ENCODE peak calls at places on chromosomes 1 and 21, in seven cellular contexts. Q is ovary; O is CD8-positive, alpha-beta T cell; I is colonic mucosa; T is psoas muscle; E is spleen; A is adrenal gland. M is an unnamed sample.

GRCh38 chr1:197521118-197521739 is 253.2 kb downstream of the CRB1 start:
- DNase-seq in T (no peak), A (no peak), O (peak; percentile 19), E (no peak), I (peak; percentile 21), Q (no peak), M (peak; percentile 34)

GRCh38 chr1:192974701-192975100 is 84.5 kb downstream of the UCHL5 start:
- DNase-seq in Q (no peak), E (no peak), I (no peak), A (no peak), T (no peak), O (no peak), M (no peak)

GRCh38 chr1:114737314-114737713 is 20.5 kb downstream of the CSDE1 start:
- DNase-seq in I (peak; percentile 68), O (no peak), Q (no peak), E (no peak), T (no peak), A (no peak), M (no peak)

GRCh38 chr1:175678471-175678870 is 64.9 kb downstream of the TNR start:
- DNase-seq in Q (no peak), I (no peak), A (no peak), T (no peak), O (no peak), E (no peak), M (no peak)

GRCh38 chr1:42431514-42431913 is 24.3 kb downstream of the ZMYND12 start:
- DNase-seq in I (peak; percentile 62), O (no peak), A (no peak), E (no peak), T (no peak), Q (no peak), M (no peak)

GRCh38 chr1:3772715-3773571 is at the start of gene SMIM1:
- DNase-seq in T (no peak), Q (peak; percentile 39), E (peak; percentile 83), A (no peak), O (no peak), I (no peak), M (peak; percentile 33)

GRCh38 chr1:153985984-153986761 is at the start of gene RAB13:
- DNase-seq in E (peak; percentile 88), I (peak; percentile 93), Q (peak; percentile 87), T (peak; percentile 88), A (peak; percentile 89), O (no peak), M (no peak)

GRCh38 chr1:96513136-96513535 is 208.4 kb upstream of the PTBP2 start:
- DNase-seq in T (no peak), A (no peak), O (no peak), E (no peak), I (no peak), Q (no peak), M (no peak)

GRCh38 chr1:22972760-22973159 is at the start of gene LACTBL1:
- DNase-seq in I (no peak), Q (no peak), T (no peak), A (no peak), O (no peak), E (peak; percentile 33), M (no peak)

GRCh38 chr1:41919764-41920397 is 1.2 kb upstream of the HIVEP3 start:
- DNase-seq in Q (no peak), I (no peak), E (peak; percentile 90), O (peak; percentile 74), T (peak; percentile 63), A (peak; percentile 35), M (peak; percentile 79)

GRCh38 chr1:221284028-221284427 is 404.8 kb downstream of the HLX start:
- DNase-seq in I (no peak), E (no peak), A (no peak), O (no peak), T (no peak), Q (no peak), M (peak; percentile 8)

GRCh38 chr21:42465008-42465878 is 30.8 kb downstream of the RSPH1 start:
- DNase-seq in Q (no peak), E (no peak), A (no peak), O (no peak), I (peak; percentile 64), T (no peak), M (no peak)

GRCh38 chr1:4633346-4633745 is 21.1 kb upstream of the AJAP1 start:
- DNase-seq in Q (no peak), O (no peak), E (peak; percentile 56), A (no peak), T (no peak), I (no peak), M (no peak)

GRCh38 chr1:246703581-246703980 is 20.6 kb upstream of the SCCPDH start:
- DNase-seq in T (no peak), E (no peak), O (no peak), Q (no peak), A (peak; percentile 40), I (peak; percentile 73), M (no peak)

GRCh38 chr1:205927676-205928075 is 15.6 kb downstream of the SLC26A9 start:
- DNase-seq in T (no peak), E (peak; percentile 65), A (no peak), I (no peak), Q (no peak), O (no peak), M (no peak)

GRCh38 chr1:960371-961131 is at the start of gene KLHL17:
- DNase-seq in I (peak; percentile 91), E (peak; percentile 95), A (peak; percentile 64), O (peak; percentile 76), T (peak; percentile 86), Q (peak; percentile 57), M (peak; percentile 72)

GRCh38 chr1:19463204-19463803 is 22.0 kb downstream of the CAPZB start:
- DNase-seq in O (peak; percentile 69), E (peak; percentile 89), T (no peak), A (no peak), Q (no peak), I (no peak), M (peak; percentile 84)

GRCh38 chr1:11955221-11955620 is 20.7 kb downstream of the PLOD1 start:
- DNase-seq in Q (no peak), A (no peak), T (no peak), I (no peak), E (no peak), O (no peak), M (no peak)

GRCh38 chr1:87252406-87252805 is 76.3 kb upstream of the LMO4 start:
- DNase-seq in A (no peak), E (no peak), Q (no peak), I (no peak), O (no peak), T (no peak), M (no peak)

GRCh38 chr1:225427249-225428065 is at the start of gene LBR:
- DNase-seq in O (peak; percentile 40), T (peak; percentile 52), I (peak; percentile 43), E (peak; percentile 93), A (no peak), Q (no peak), M (no peak)

GRCh38 chr1:152997911-152998310 is 3.6 kb upstream of the SPRR3 start:
- DNase-seq in E (no peak), I (no peak), O (no peak), A (no peak), Q (no peak), T (no peak), M (no peak)

GRCh38 chr1:33301273-33301984 is 19.5 kb downstream of the A3GALT2 start:
- DNase-seq in E (peak; percentile 41), Q (no peak), I (no peak), T (no peak), A (peak; percentile 40), O (no peak), M (no peak)

GRCh38 chr1:224884428-224884827 is 45.0 kb upstream of the DNAH14 start:
- DNase-seq in E (no peak), I (peak; percentile 67), O (no peak), A (no peak), T (no peak), Q (no peak), M (no peak)

GRCh38 chr1:169809370-169810095 is 14.8 kb upstream of the METTL18 start:
- DNase-seq in O (peak; percentile 34), A (peak; percentile 17), T (no peak), I (no peak), Q (no peak), E (no peak), M (no peak)

GRCh38 chr1:205670611-205671430 is 9.5 kb downstream of the SLC45A3 start:
- DNase-seq in E (no peak), T (no peak), I (no peak), A (no peak), O (no peak), Q (no peak), M (no peak)

GRCh38 chr1:108704501-108704900 is 8.2 kb upstream of the FNDC7 start:
- DNase-seq in A (no peak), E (no peak), O (no peak), Q (no peak), I (no peak), T (no peak), M (no peak)

GRCh38 chr1:118661769-118662320 is 326.3 kb downstream of the TBX15 start:
- DNase-seq in Q (no peak), E (no peak), A (no peak), O (no peak), I (no peak), T (no peak), M (no peak)

GRCh38 chr1:67556297-67556900 is 126.2 kb upstream of the SERBP1 start:
- DNase-seq in E (no peak), T (no peak), O (no peak), A (no peak), Q (no peak), I (no peak), M (no peak)
- H3K27ac ChIP-seq in E (no peak overlapping the region), T (no peak overlapping the region), O (no peak overlapping the region), A (no peak overlapping the region), Q (no peak overlapping the region), I (no peak overlapping the region), M (no peak overlapping the region)

GRCh38 chr1:111737216-111738132 is 1.7 kb downstream of the INKA2 start:
- DNase-seq in A (no peak), I (no peak), T (no peak), E (no peak), O (no peak), Q (no peak), M (no peak)
- H3K27me3 ChIP-seq in A (no peaks in the 10 kb centered on the region), I (no peaks in the 10 kb centered on the region), T (peaks cover 2% of the 10 kb centered on the region), E (peaks cover 14% of the 10 kb centered on the region), O (peaks cover 3% of the 10 kb centered on the region), Q (no peaks in the 10 kb centered on the region), M (peaks cover 17% of the 10 kb centered on the region)

DNA sequence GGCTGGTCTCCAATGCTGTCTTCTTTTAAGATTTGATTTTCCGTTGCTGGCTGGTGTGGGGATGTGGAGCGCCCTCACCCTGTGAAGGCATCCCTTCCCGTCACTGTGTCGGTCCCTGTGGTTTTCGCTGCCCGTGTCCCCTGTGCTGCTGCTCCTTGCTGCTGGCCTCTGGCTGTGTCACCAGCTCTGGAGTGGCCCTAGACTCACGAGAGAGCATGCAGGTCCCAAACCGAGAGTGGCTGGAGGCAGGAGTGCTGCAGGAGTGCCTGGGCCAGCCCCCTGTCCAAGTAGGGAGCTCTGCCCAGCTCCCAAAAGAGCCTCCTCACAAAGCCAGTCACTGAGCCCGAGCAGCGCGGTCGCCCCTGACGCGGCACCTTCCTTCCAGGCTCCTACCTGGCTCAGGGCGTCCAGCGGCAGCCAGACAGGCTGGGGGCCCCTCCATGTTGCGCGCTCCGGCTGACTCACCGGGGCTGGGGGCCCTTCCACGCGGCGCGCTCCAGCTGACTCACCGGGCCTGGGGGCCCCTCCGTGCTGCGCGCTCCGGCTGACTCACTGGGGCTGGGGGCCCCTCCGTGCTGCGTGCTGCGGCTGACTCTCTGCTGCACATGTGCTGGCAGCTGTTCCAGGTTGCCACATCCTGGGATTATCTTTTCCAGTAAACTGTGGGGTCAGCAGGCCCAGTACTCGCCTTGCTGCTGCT is 106.7 kb upstream of the COL6A1 start:
- DNase-seq in Q (peak; percentile 35), E (peak; percentile 56), O (no peak), I (peak; percentile 50), T (peak; percentile 77), A (peak; percentile 29), M (no peak)
- H3K4me3 ChIP-seq in Q (no peak overlapping the region), E (no peak overlapping the region), O (no peak overlapping the region), I (no peak overlapping the region), T (no peak overlapping the region), A (no peak overlapping the region), M (no peak overlapping the region)

GRCh38 chr1:94036721-94037120 is 84.2 kb downstream of the ABCA4 start:
- DNase-seq in E (no peak), A (no peak), I (no peak), T (no peak), O (no peak), Q (no peak), M (no peak)
- H3K27ac ChIP-seq in E (no peak overlapping the region), A (no peak overlapping the region), I (no peak overlapping the region), T (no peak overlapping the region), O (no peak overlapping the region), Q (no peak overlapping the region), M (no peak overlapping the region)